ENCODE peak calls at places on chromosomes 1 and 21, in eight cellular contexts. Y is lung, W is tibial artery, Z is IMR-90, P is endothelial cell of umbilical vein, F is stomach, O is mucosa of descending colon, X is DND-41. U is an unnamed sample. For H3K4me1, the result is how much of the 10 kb centered on the place peaks cover.

GRCh38 chr1:202587859-202588480 is 122.3 kb downstream of the SYT2 start:
- DNase-seq in X (no peak), Z (no peak), P (no peak), Y (no peak), F (no peak), W (no peak), O (no peak), U (no peak)

GRCh38 chr1:185207980-185208602 is 51.1 kb downstream of the SWT1 start:
- DNase-seq in P (peak), F (no peak), O (no peak), Y (no peak), Z (peak), W (no peak), X (no peak), U (no peak)

GRCh38 chr1:8520483-8520966 is 202.6 kb downstream of the SLC45A1 start:
- DNase-seq in W (no peak), Y (no peak), X (no peak), Z (no peak), F (no peak), P (no peak), O (no peak), U (no peak)

GRCh38 chr1:177648138-177648537 is 321.7 kb downstream of the SEC16B start:
- DNase-seq in Y (no peak), O (no peak), F (no peak), X (no peak), P (no peak), W (no peak), Z (no peak), U (no peak)

GRCh38 chr1:64834734-64835133 is 89.9 kb downstream of the RAVER2 start:
- DNase-seq in F (no peak), Z (peak), W (no peak), P (no peak), Y (no peak), O (no peak), X (no peak), U (no peak)

GRCh38 chr1:7985851-7986612 is 24.5 kb downstream of the PARK7 start:
- DNase-seq in Z (no peak), O (no peak), W (peak), Y (no peak), F (no peak), P (no peak), X (no peak), U (no peak)

GRCh38 chr1:116038679-116039078 is 62.4 kb downstream of the SLC22A15 start:
- DNase-seq in W (no peak), Z (no peak), Y (no peak), F (no peak), X (no peak), P (no peak), O (no peak), U (no peak)

GRCh38 chr1:188642585-188643168 is 1813.9 kb downstream of the PLA2G4A start:
- DNase-seq in P (no peak), Z (no peak), W (no peak), X (no peak), O (no peak), F (no peak), Y (peak), U (no peak)

GRCh38 chr1:64296459-64296858 is 93.0 kb downstream of the UBE2U start:
- DNase-seq in X (no peak), Z (no peak), P (no peak), O (no peak), W (no peak), F (no peak), Y (no peak), U (no peak)

GRCh38 chr21:29293495-29293894 is 5.2 kb upstream of the BACH1 start:
- DNase-seq in Y (no peak), X (peak), O (no peak), F (no peak), Z (no peak), P (no peak), W (no peak), U (no peak)

DNA sequence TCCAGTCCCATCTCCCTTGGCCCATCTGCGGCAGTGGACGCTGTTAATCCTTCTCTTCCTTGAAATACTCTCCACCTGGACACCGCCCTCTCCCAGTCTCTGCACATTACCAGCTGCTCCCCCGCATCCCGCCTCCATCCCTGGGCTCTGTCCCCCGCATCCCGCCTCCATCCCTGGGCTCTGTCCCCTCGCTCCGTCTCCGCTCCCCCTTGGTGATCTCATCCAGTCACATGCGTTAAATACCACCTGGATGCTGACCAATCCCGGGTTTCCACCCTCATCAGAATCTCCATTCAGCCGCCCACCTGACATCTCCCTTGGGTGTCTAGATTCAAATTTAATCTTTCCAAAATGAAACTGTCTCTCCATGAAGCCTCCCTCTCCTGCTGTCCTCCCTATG is 106.1 kb downstream of the PRDM2 start:
- DNase-seq in X (no peak), O (no peak), Z (no peak), Y (no peak), F (no peak), W (peak), P (no peak), U (no peak)
- H3K4me1 ChIP-seq in X (under half), O (under half), Z (under half), Y (under half), F (under half), W (under half), P (under half), U (under half)

GRCh38 chr21:16454371-16454770 is 724.6 kb downstream of the USP25 start:
- DNase-seq in P (peak), F (no peak), Y (no peak), O (no peak), Z (no peak), X (no peak), W (no peak), U (no peak)
- TF ChIP-seq CTCF in P (no peak), F (no peak), Y (no peak), O (no peak), Z (no peak), X (no peak), W (peak), U (no peak)

DNA sequence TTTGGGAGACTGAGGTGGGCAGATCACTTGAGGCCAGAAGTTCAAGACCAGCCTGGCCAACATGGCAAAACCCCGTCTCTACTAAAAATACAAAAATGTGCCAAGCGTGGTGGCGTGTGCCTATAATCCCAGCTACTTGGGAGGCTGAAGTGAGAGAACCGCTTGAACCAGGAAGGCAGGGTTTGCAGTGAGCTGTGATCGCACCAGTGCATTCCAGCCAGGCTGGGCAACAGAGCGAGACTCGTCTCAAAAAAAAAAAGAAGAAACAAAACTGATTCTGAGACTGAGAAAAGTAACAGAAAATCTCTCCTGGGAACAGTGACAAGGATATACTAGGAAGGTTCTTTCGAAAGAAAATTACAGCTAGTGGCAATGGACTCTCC is 20.9 kb downstream of the USP48 start:
- DNase-seq in Z (no peak), X (no peak), W (no peak), P (no peak), Y (no peak), O (no peak), F (no peak), U (no peak)
- H3K4me1 ChIP-seq in Z (under half), X (under half), W (half or more), P (under half), Y (under half), O (under half), F (half or more), U (under half)

GRCh38 chr1:114757455-114758250 is at the start of gene CSDE1:
- DNase-seq in P (peak), F (peak), O (peak), X (peak), Z (peak), W (peak), Y (peak), U (peak)

GRCh38 chr1:114758251-114758832 is 558 bp upstream of the CSDE1 start:
- DNase-seq in W (no peak), Z (no peak), O (no peak), X (no peak), F (no peak), P (no peak), Y (no peak), U (no peak)

GRCh38 chr1:114756949-114757454 is 782 bp downstream of the CSDE1 start:
- DNase-seq in Z (peak), O (peak), X (no peak), Y (peak), F (peak), P (no peak), W (peak), U (peak)

GRCh38 chr1:114755006-114755936 is 2.5 kb downstream of the CSDE1 start:
- DNase-seq in O (no peak), X (no peak), Y (no peak), P (no peak), W (no peak), F (no peak), Z (peak), U (no peak)

GRCh38 chr1:114756009-114756892 is 1.5 kb downstream of the CSDE1 start:
- DNase-seq in Y (no peak), W (no peak), F (no peak), X (no peak), Z (peak), P (no peak), O (no peak), U (no peak)
- TF ChIP-seq CTCF in Y (no peak), W (no peak), F (no peak), X (no peak), Z (no peak), P (no peak), O (no peak), U (no peak)

GRCh38 chr1:204361781-204362180 is 2.1 kb upstream of the PLEKHA6 start:
- DNase-seq in X (no peak), Y (no peak), W (no peak), F (no peak), Z (no peak), O (no peak), P (no peak), U (no peak)
- H3K4me1 ChIP-seq in X (under half), Y (under half), W (under half), F (under half), Z (under half), O (under half), P (half or more), U (under half)

GRCh38 chr1:55673416-55673815 is 458.3 kb upstream of the USP24 start:
- DNase-seq in F (no peak), X (no peak), P (no peak), Z (no peak), W (no peak), Y (no peak), O (no peak), U (no peak)

GRCh38 chr1:55669308-55669707 is 454.1 kb upstream of the USP24 start:
- DNase-seq in Y (no peak), P (no peak), W (no peak), O (no peak), F (no peak), Z (peak), X (no peak), U (peak)

GRCh38 chr1:55670331-55671082 is 455.3 kb upstream of the USP24 start:
- DNase-seq in Z (peak), W (no peak), O (no peak), F (no peak), Y (no peak), P (no peak), X (no peak), U (no peak)
- TF ChIP-seq CTCF in Z (no peak), W (peak), O (no peak), F (no peak), Y (no peak), P (no peak), X (no peak), U (no peak)

GRCh38 chr1:228733576-228733975 is 1.7 kb upstream of the RHOU start:
- DNase-seq in F (no peak), W (no peak), P (no peak), X (no peak), Y (no peak), Z (no peak), O (no peak), U (no peak)
- H3K4me1 ChIP-seq in F (under half), W (under half), P (under half), X (under half), Y (under half), Z (under half), O (under half), U (under half)

GRCh38 chr1:42504535-42505128 is 41.5 kb downstream of the CCDC30 start:
- DNase-seq in F (no peak), P (no peak), Z (no peak), W (no peak), Y (no peak), X (no peak), O (no peak), U (no peak)

GRCh38 chr1:42506576-42506975 is 43.5 kb downstream of the CCDC30 start:
- DNase-seq in P (no peak), W (no peak), Z (no peak), Y (no peak), F (no peak), X (no peak), O (no peak), U (no peak)
- TF ChIP-seq CTCF in P (no peak), W (no peak), Z (no peak), Y (no peak), F (no peak), X (no peak), O (no peak), U (no peak)

U was measured in gastrocnemius medialis.